ENCODE peak calls at places on chromosome 15, in seven cellular contexts. One of them, this sample, is unnamed.

GRCh38 chr15:80161473-80162016 is 8.7 kb downstream of the FAH start:
- DNase-seq in KBM-7: no peak
- DNase-seq in sigmoid colon: peak
- DNase-seq in posterior cingulate gyrus: no peak
- DNase-seq in mucosa of descending colon: no peak
- DNase-seq in stimulated activated CD4-positive, alpha-beta T cell treated with anti-CD3 and anti-CD28 coated beads, Interleukin-4, amount 100 ng/mL, for 4 hours: no peak
- DNase-seq in activated T-cell treated with anti-CD3 and anti-CD28 coated beads, Interleukin-2, amount 50 U/mL, for 24 hours: no peak
- DNase-seq in this sample: peak

GRCh38 chr15:68204776-68205557 is at the start of gene CALML4:
- DNase-seq in activated T-cell treated with anti-CD3 and anti-CD28 coated beads, Interleukin-2, amount 50 U/mL, for 24 hours: no peak
- DNase-seq in posterior cingulate gyrus: no peak
- DNase-seq in sigmoid colon: peak
- DNase-seq in KBM-7: peak
- DNase-seq in mucosa of descending colon: peak
- DNase-seq in stimulated activated CD4-positive, alpha-beta T cell treated with anti-CD3 and anti-CD28 coated beads, Interleukin-4, amount 100 ng/mL, for 4 hours: no peak
- DNase-seq in this sample: no peak

GRCh38 chr15:69414702-69415161 is 583 bp downstream of the KIF23 start:
- DNase-seq in sigmoid colon: no peak
- DNase-seq in posterior cingulate gyrus: no peak
- DNase-seq in KBM-7: peak
- DNase-seq in mucosa of descending colon: peak
- DNase-seq in activated T-cell treated with anti-CD3 and anti-CD28 coated beads, Interleukin-2, amount 50 U/mL, for 24 hours: peak
- DNase-seq in stimulated activated CD4-positive, alpha-beta T cell treated with anti-CD3 and anti-CD28 coated beads, Interleukin-4, amount 100 ng/mL, for 4 hours: no peak
- DNase-seq in this sample: peak

GRCh38 chr15:86077070-86077469 is 2.6 kb upstream of the AGBL1 start:
- DNase-seq in mucosa of descending colon: no peak
- DNase-seq in stimulated activated CD4-positive, alpha-beta T cell treated with anti-CD3 and anti-CD28 coated beads, Interleukin-4, amount 100 ng/mL, for 4 hours: no peak
- DNase-seq in posterior cingulate gyrus: no peak
- DNase-seq in activated T-cell treated with anti-CD3 and anti-CD28 coated beads, Interleukin-2, amount 50 U/mL, for 24 hours: no peak
- DNase-seq in KBM-7: no peak
- DNase-seq in sigmoid colon: no peak
- DNase-seq in this sample: no peak

GRCh38 chr15:76994001-76994400 is 925 bp upstream of the PSTPIP1 start:
- DNase-seq in mucosa of descending colon: peak
- DNase-seq in posterior cingulate gyrus: no peak
- DNase-seq in sigmoid colon: peak
- DNase-seq in stimulated activated CD4-positive, alpha-beta T cell treated with anti-CD3 and anti-CD28 coated beads, Interleukin-4, amount 100 ng/mL, for 4 hours: peak
- DNase-seq in activated T-cell treated with anti-CD3 and anti-CD28 coated beads, Interleukin-2, amount 50 U/mL, for 24 hours: peak
- DNase-seq in KBM-7: no peak
- DNase-seq in this sample: peak

GRCh38 chr15:28907338-28907961 is 21.7 kb downstream of the APBA2 start:
- DNase-seq in stimulated activated CD4-positive, alpha-beta T cell treated with anti-CD3 and anti-CD28 coated beads, Interleukin-4, amount 100 ng/mL, for 4 hours: no peak
- DNase-seq in KBM-7: no peak
- DNase-seq in sigmoid colon: no peak
- DNase-seq in activated T-cell treated with anti-CD3 and anti-CD28 coated beads, Interleukin-2, amount 50 U/mL, for 24 hours: peak
- DNase-seq in posterior cingulate gyrus: no peak
- DNase-seq in mucosa of descending colon: no peak
- DNase-seq in this sample: no peak

GRCh38 chr15:25678498-25678865 is 184.6 kb downstream of the ATP10A start:
- DNase-seq in activated T-cell treated with anti-CD3 and anti-CD28 coated beads, Interleukin-2, amount 50 U/mL, for 24 hours: no peak
- DNase-seq in stimulated activated CD4-positive, alpha-beta T cell treated with anti-CD3 and anti-CD28 coated beads, Interleukin-4, amount 100 ng/mL, for 4 hours: no peak
- DNase-seq in sigmoid colon: peak
- DNase-seq in mucosa of descending colon: no peak
- DNase-seq in KBM-7: no peak
- DNase-seq in posterior cingulate gyrus: no peak
- DNase-seq in this sample: peak

GRCh38 chr15:101022306-101022705 is 103.1 kb downstream of the LRRK1 start:
- DNase-seq in KBM-7: no peak
- DNase-seq in activated T-cell treated with anti-CD3 and anti-CD28 coated beads, Interleukin-2, amount 50 U/mL, for 24 hours: no peak
- DNase-seq in mucosa of descending colon: no peak
- DNase-seq in stimulated activated CD4-positive, alpha-beta T cell treated with anti-CD3 and anti-CD28 coated beads, Interleukin-4, amount 100 ng/mL, for 4 hours: no peak
- DNase-seq in posterior cingulate gyrus: no peak
- DNase-seq in sigmoid colon: peak
- DNase-seq in this sample: peak

GRCh38 chr15:45263854-45264253 is 11.8 kb downstream of the SLC28A2 start:
- DNase-seq in stimulated activated CD4-positive, alpha-beta T cell treated with anti-CD3 and anti-CD28 coated beads, Interleukin-4, amount 100 ng/mL, for 4 hours: no peak
- DNase-seq in mucosa of descending colon: no peak
- DNase-seq in activated T-cell treated with anti-CD3 and anti-CD28 coated beads, Interleukin-2, amount 50 U/mL, for 24 hours: no peak
- DNase-seq in sigmoid colon: no peak
- DNase-seq in KBM-7: no peak
- DNase-seq in posterior cingulate gyrus: no peak
- DNase-seq in this sample: no peak

GRCh38 chr15:92095691-92096090 is 242.2 kb downstream of the SLCO3A1 start:
- DNase-seq in stimulated activated CD4-positive, alpha-beta T cell treated with anti-CD3 and anti-CD28 coated beads, Interleukin-4, amount 100 ng/mL, for 4 hours: no peak
- DNase-seq in sigmoid colon: no peak
- DNase-seq in KBM-7: peak
- DNase-seq in activated T-cell treated with anti-CD3 and anti-CD28 coated beads, Interleukin-2, amount 50 U/mL, for 24 hours: no peak
- DNase-seq in mucosa of descending colon: no peak
- DNase-seq in posterior cingulate gyrus: no peak
- DNase-seq in this sample: no peak

GRCh38 chr15:74180689-74181602 is 7.4 kb downstream of the ISLR start:
- DNase-seq in KBM-7: no peak
- DNase-seq in mucosa of descending colon: peak
- DNase-seq in posterior cingulate gyrus: no peak
- DNase-seq in stimulated activated CD4-positive, alpha-beta T cell treated with anti-CD3 and anti-CD28 coated beads, Interleukin-4, amount 100 ng/mL, for 4 hours: no peak
- DNase-seq in sigmoid colon: peak
- DNase-seq in activated T-cell treated with anti-CD3 and anti-CD28 coated beads, Interleukin-2, amount 50 U/mL, for 24 hours: no peak
- DNase-seq in this sample: peak

GRCh38 chr15:70259030-70259424 is 161.3 kb upstream of the TLE3 start:
- DNase-seq in stimulated activated CD4-positive, alpha-beta T cell treated with anti-CD3 and anti-CD28 coated beads, Interleukin-4, amount 100 ng/mL, for 4 hours: peak
- DNase-seq in sigmoid colon: peak
- DNase-seq in posterior cingulate gyrus: peak
- DNase-seq in activated T-cell treated with anti-CD3 and anti-CD28 coated beads, Interleukin-2, amount 50 U/mL, for 24 hours: no peak
- DNase-seq in KBM-7: no peak
- DNase-seq in mucosa of descending colon: peak
- DNase-seq in this sample: no peak

GRCh38 chr15:20341901-20342605 is 199.5 kb downstream of the GOLGA6L6 start:
- DNase-seq in posterior cingulate gyrus: peak
- DNase-seq in activated T-cell treated with anti-CD3 and anti-CD28 coated beads, Interleukin-2, amount 50 U/mL, for 24 hours: peak
- DNase-seq in stimulated activated CD4-positive, alpha-beta T cell treated with anti-CD3 and anti-CD28 coated beads, Interleukin-4, amount 100 ng/mL, for 4 hours: no peak
- DNase-seq in KBM-7: no peak
- DNase-seq in sigmoid colon: peak
- DNase-seq in mucosa of descending colon: peak
- DNase-seq in this sample: peak

GRCh38 chr15:48298914-48299313 is 32.3 kb upstream of the DUT start:
- DNase-seq in sigmoid colon: no peak
- DNase-seq in KBM-7: no peak
- DNase-seq in posterior cingulate gyrus: no peak
- DNase-seq in activated T-cell treated with anti-CD3 and anti-CD28 coated beads, Interleukin-2, amount 50 U/mL, for 24 hours: no peak
- DNase-seq in stimulated activated CD4-positive, alpha-beta T cell treated with anti-CD3 and anti-CD28 coated beads, Interleukin-4, amount 100 ng/mL, for 4 hours: no peak
- DNase-seq in mucosa of descending colon: no peak
- DNase-seq in this sample: no peak

GRCh38 chr15:86036243-86036642 is 43.4 kb upstream of the AGBL1 start:
- DNase-seq in KBM-7: no peak
- DNase-seq in stimulated activated CD4-positive, alpha-beta T cell treated with anti-CD3 and anti-CD28 coated beads, Interleukin-4, amount 100 ng/mL, for 4 hours: no peak
- DNase-seq in posterior cingulate gyrus: no peak
- DNase-seq in mucosa of descending colon: no peak
- DNase-seq in sigmoid colon: no peak
- DNase-seq in activated T-cell treated with anti-CD3 and anti-CD28 coated beads, Interleukin-2, amount 50 U/mL, for 24 hours: no peak
- DNase-seq in this sample: no peak

GRCh38 chr15:97036301-97036700 is 705.8 kb downstream of the NR2F2 start:
- DNase-seq in activated T-cell treated with anti-CD3 and anti-CD28 coated beads, Interleukin-2, amount 50 U/mL, for 24 hours: no peak
- DNase-seq in mucosa of descending colon: no peak
- DNase-seq in sigmoid colon: no peak
- DNase-seq in KBM-7: no peak
- DNase-seq in stimulated activated CD4-positive, alpha-beta T cell treated with anti-CD3 and anti-CD28 coated beads, Interleukin-4, amount 100 ng/mL, for 4 hours: no peak
- DNase-seq in posterior cingulate gyrus: no peak
- DNase-seq in this sample: no peak

GRCh38 chr15:69539316-69539715 is 86.7 kb downstream of the RPLP1 start:
- DNase-seq in sigmoid colon: no peak
- DNase-seq in KBM-7: no peak
- DNase-seq in stimulated activated CD4-positive, alpha-beta T cell treated with anti-CD3 and anti-CD28 coated beads, Interleukin-4, amount 100 ng/mL, for 4 hours: no peak
- DNase-seq in mucosa of descending colon: no peak
- DNase-seq in activated T-cell treated with anti-CD3 and anti-CD28 coated beads, Interleukin-2, amount 50 U/mL, for 24 hours: no peak
- DNase-seq in posterior cingulate gyrus: no peak
- DNase-seq in this sample: no peak

GRCh38 chr15:87527875-87528274 is 728.7 kb downstream of the NTRK3 start:
- DNase-seq in activated T-cell treated with anti-CD3 and anti-CD28 coated beads, Interleukin-2, amount 50 U/mL, for 24 hours: no peak
- DNase-seq in posterior cingulate gyrus: no peak
- DNase-seq in KBM-7: no peak
- DNase-seq in stimulated activated CD4-positive, alpha-beta T cell treated with anti-CD3 and anti-CD28 coated beads, Interleukin-4, amount 100 ng/mL, for 4 hours: no peak
- DNase-seq in sigmoid colon: no peak
- DNase-seq in mucosa of descending colon: no peak
- DNase-seq in this sample: no peak

GRCh38 chr15:39936187-39936586 is 2.3 kb downstream of the EIF2AK4 start:
- DNase-seq in activated T-cell treated with anti-CD3 and anti-CD28 coated beads, Interleukin-2, amount 50 U/mL, for 24 hours: no peak
- DNase-seq in sigmoid colon: no peak
- DNase-seq in posterior cingulate gyrus: no peak
- DNase-seq in stimulated activated CD4-positive, alpha-beta T cell treated with anti-CD3 and anti-CD28 coated beads, Interleukin-4, amount 100 ng/mL, for 4 hours: no peak
- DNase-seq in mucosa of descending colon: no peak
- DNase-seq in KBM-7: no peak
- DNase-seq in this sample: no peak

GRCh38 chr15:51516291-51516690 is 106.3 kb downstream of the DMXL2 start:
- DNase-seq in stimulated activated CD4-positive, alpha-beta T cell treated with anti-CD3 and anti-CD28 coated beads, Interleukin-4, amount 100 ng/mL, for 4 hours: no peak
- DNase-seq in activated T-cell treated with anti-CD3 and anti-CD28 coated beads, Interleukin-2, amount 50 U/mL, for 24 hours: no peak
- DNase-seq in KBM-7: no peak
- DNase-seq in mucosa of descending colon: no peak
- DNase-seq in sigmoid colon: no peak
- DNase-seq in posterior cingulate gyrus: no peak
- DNase-seq in this sample: no peak

This sample was measured in RWPE2.